ENCODE peak calls at places on chromosome 6, in four cellular contexts. N, Z, K and H are unnamed samples.

GRCh38 chr6:121105461-121105860 is 228.8 kb downstream of the TBC1D32 start:
- DNase-seq in K (no peak), N (no peak), Z (no peak), H (no peak)

GRCh38 chr6:70379473-70380013 is 33.8 kb upstream of the FAM135A start:
- DNase-seq in K (no peak), N (no peak), Z (no peak), H (no peak)

GRCh38 chr6:53659458-53659857 is 6.1 kb downstream of the KLHL31 start:
- DNase-seq in N (no peak), Z (no peak), K (no peak), H (no peak)

GRCh38 chr6:37127961-37128862 is 41.7 kb upstream of the PIM1 start:
- DNase-seq in K (peak; percentile 85), Z (peak; percentile 83), N (no peak), H (no peak)

GRCh38 chr6:99467509-99468106 is 42.5 kb upstream of the PNISR start:
- DNase-seq in Z (peak; percentile 49), N (no peak), K (peak; percentile 52), H (no peak)

GRCh38 chr6:108165714-108166663 is at the start of gene NR2E1:
- DNase-seq in Z (peak; percentile 22), K (peak; percentile 21), N (no peak), H (no peak)

GRCh38 chr6:153084393-153084792 is 46.7 kb downstream of the RGS17 start:
- DNase-seq in N (no peak), K (peak; percentile 85), Z (peak; percentile 74), H (peak; percentile 11)

GRCh38 chr6:116971959-116972358 is 94.9 kb downstream of the RFX6 start:
- DNase-seq in Z (peak; percentile 63), K (peak; percentile 46), N (no peak), H (peak; percentile 10)

GRCh38 chr6:70371454-70372105 is 41.7 kb upstream of the FAM135A start:
- DNase-seq in Z (peak; percentile 87), N (no peak), K (peak; percentile 95), H (peak; percentile 42)

GRCh38 chr6:39887692-39888450 is 46.4 kb downstream of the MOCS1 start:
- DNase-seq in K (peak; percentile 91), Z (peak; percentile 87), N (no peak), H (peak; percentile 64)

GRCh38 chr6:43334466-43335095 is 26.0 kb upstream of the CRIP3 start:
- DNase-seq in N (no peak), K (peak; percentile 70), Z (peak; percentile 67), H (peak; percentile 17)

GRCh38 chr6:26304213-26305096 is 60.5 kb upstream of the BTN3A2 start:
- DNase-seq in K (peak; percentile 95), Z (peak; percentile 81), N (no peak), H (no peak)

GRCh38 chr6:14305131-14305530 is 187.6 kb downstream of the CD83 start:
- DNase-seq in Z (peak; percentile 43), K (no peak), N (no peak), H (no peak)

GRCh38 chr6:155832596-155832995 is 377.0 kb upstream of the NOX3 start:
- DNase-seq in K (peak; percentile 76), Z (peak; percentile 2), N (no peak), H (no peak)

GRCh38 chr6:6474170-6474920 is 114.2 kb upstream of the LY86 start:
- DNase-seq in N (no peak), K (no peak), Z (no peak), H (no peak)

GRCh38 chr6:71433441-71433840 is 144.8 kb downstream of the OGFRL1 start:
- DNase-seq in N (no peak), Z (no peak), K (no peak), H (no peak)

GRCh38 chr6:158766621-158767435 is 52.3 kb downstream of the EZR start:
- DNase-seq in Z (no peak), K (peak; percentile 22), N (no peak), H (no peak)

DNA sequence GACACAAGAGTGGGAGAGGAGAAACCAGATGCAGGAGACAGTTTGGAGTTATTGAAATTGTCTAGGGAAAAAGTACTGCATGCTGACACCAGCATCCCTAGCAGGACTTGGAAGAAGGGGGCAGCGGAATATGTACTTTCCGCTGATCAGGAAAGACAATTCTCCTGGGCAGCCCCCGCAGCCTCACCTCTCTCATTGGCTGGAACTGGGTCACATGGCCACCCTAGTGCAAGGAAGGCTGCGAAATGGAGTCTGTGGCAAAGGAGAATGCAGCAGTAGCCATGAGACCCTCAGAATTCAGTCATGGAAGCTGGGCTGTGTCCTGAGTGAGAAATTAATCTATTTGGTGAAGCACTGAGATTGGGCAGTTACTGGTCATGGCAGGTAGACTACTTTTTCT is 131.3 kb downstream of the CLIC5 start:
- DNase-seq in N (no peak), K (no peak), Z (no peak), H (no peak)
- H3K4me3 ChIP-seq in N (no peak overlapping the region), K (no peak overlapping the region), Z (no peak overlapping the region), H (no peak overlapping the region)

GRCh38 chr6:5259428-5259827 is 1.3 kb downstream of the LYRM4 start:
- DNase-seq in Z (no peak), K (no peak), N (no peak), H (no peak)

GRCh38 chr6:5260661-5261544 is at the start of the genes FARS2 and LYRM4:
- DNase-seq in N (peak; percentile 74), K (peak; percentile 84), Z (peak; percentile 74), H (peak; percentile 29)

GRCh38 chr6:5260111-5260620 is 584 bp downstream of the LYRM4 start:
- DNase-seq in N (peak; percentile 12), Z (peak; percentile 51), K (peak; percentile 48), H (peak; percentile 5)

GRCh38 chr6:5257400-5257799 is 3.4 kb downstream of the LYRM4 start:
- DNase-seq in Z (no peak), K (no peak), N (no peak), H (no peak)

GRCh38 chr6:5256952-5257351 is 3.8 kb downstream of the LYRM4 start:
- DNase-seq in N (no peak), Z (no peak), K (no peak), H (no peak)
- H3K4me3 ChIP-seq in N (no peak overlapping the region), Z (no peak overlapping the region), K (no peak overlapping the region), H (no peak overlapping the region)

GRCh38 chr6:143163621-143164020 is 102.9 kb downstream of the AIG1 start:
- DNase-seq in N (no peak), K (no peak), Z (no peak), H (no peak)
- H3K4me3 ChIP-seq in N (no peak overlapping the region), K (no peak overlapping the region), Z (no peak overlapping the region), H (no peak overlapping the region)

GRCh38 chr6:119076966-119077642 is 1.4 kb downstream of the FAM184A start:
- DNase-seq in K (no peak), N (no peak), Z (no peak), H (no peak)
- H3K4me3 ChIP-seq in K (no peak overlapping the region), N (peak overlapping the region; percentile 89), Z (no peak overlapping the region), H (no peak overlapping the region)